ENCODE peak calls at places on chromosomes 11 and 22, in six cellular contexts. A is mesendoderm, J is H9, E is IMR-90, H is H1, K is mesenchymal stem cell. C is an unnamed sample.

GRCh38 chr11:113507341-113507740 is 32.1 kb upstream of the DRD2 start:
- DNase-seq in H (no peak), A (no peak), J (no peak), K (no peak), E (no peak), C (no peak)

GRCh38 chr11:29005401-29005980 is 897.3 kb downstream of the METTL15 start:
- DNase-seq in H (no peak), A (peak; percentile 57), E (no peak), J (peak; percentile 39), K (no peak), C (no peak)

GRCh38 chr11:6635082-6635932 is 16.1 kb upstream of the TPP1 start:
- DNase-seq in E (peak; percentile 87), K (peak; percentile 86), J (peak; percentile 31), H (no peak), A (no peak), C (no peak)

GRCh38 chr11:120335596-120335927 is 651 bp upstream of the ARHGEF12 start:
- DNase-seq in K (no peak), H (no peak), J (no peak), E (peak; percentile 34), A (no peak), C (no peak)

GRCh38 chr11:61080986-61081590 is 21.2 kb upstream of the CD5 start:
- DNase-seq in E (no peak), A (peak; percentile 17), J (no peak), H (no peak), K (no peak), C (no peak)

GRCh38 chr11:86176165-86176884 is 68.2 kb upstream of the EED start:
- DNase-seq in J (no peak), H (no peak), E (peak; percentile 52), A (no peak), K (no peak), C (no peak)

GRCh38 chr11:32722255-32722654 is 72.2 kb downstream of the CCDC73 start:
- DNase-seq in E (no peak), H (no peak), J (no peak), K (no peak), A (no peak), C (no peak)

GRCh38 chr11:83140691-83141455 is 16.1 kb upstream of the PCF11 start:
- DNase-seq in J (no peak), H (no peak), E (no peak), K (no peak), A (no peak), C (no peak)

GRCh38 chr11:86183694-86184093 is 60.9 kb upstream of the EED start:
- DNase-seq in E (peak; percentile 76), J (no peak), A (no peak), K (peak; percentile 81), H (no peak), C (no peak)

GRCh38 chr11:65425971-65426838 is 3.6 kb downstream of the NEAT1 start:
- DNase-seq in J (no peak), K (peak; percentile 88), E (peak; percentile 89), A (no peak), H (no peak), C (no peak)

GRCh38 chr22:30340911-30341685 is 14.4 kb upstream of the TBC1D10A start:
- DNase-seq in H (no peak), E (no peak), K (no peak), J (no peak), A (no peak), C (no peak)

DNA sequence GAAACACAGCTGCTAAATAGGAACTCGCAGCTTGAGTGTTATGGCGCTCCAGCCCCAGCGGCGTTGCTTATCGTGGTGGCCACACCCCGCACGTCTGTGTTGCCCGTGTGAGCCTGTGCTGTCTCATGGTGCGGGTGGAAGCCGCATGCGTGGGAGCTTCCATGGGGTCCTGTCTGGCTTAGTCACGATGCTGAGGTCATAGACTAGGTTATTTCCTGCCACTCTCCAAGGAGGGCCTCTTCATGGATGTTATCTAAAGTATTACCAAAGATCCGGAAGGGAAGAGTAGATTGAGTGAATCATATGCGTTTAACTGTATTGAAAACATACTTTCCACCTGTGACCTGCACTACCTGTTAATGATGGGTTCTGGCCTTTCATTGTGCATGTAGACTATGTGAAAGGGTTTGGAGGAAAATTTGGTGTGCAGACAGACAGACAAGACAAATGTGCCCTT is 21.7 kb downstream of the CTTN start:
- DNase-seq in K (peak; percentile 60), H (no peak), J (no peak), A (no peak), E (peak; percentile 68), C (no peak)
- H2BK15ac ChIP-seq in K (no peak overlapping the region), H (no peak overlapping the region), J (no peak overlapping the region), A (no peak overlapping the region), E (no peak overlapping the region), C (no peak overlapping the region)

GRCh38 chr11:78080818-78081495 is 1.3 kb upstream of the NDUFC2 start:
- DNase-seq in H (no peak), J (no peak), A (peak; percentile 52), K (peak; percentile 69), E (peak; percentile 73), C (no peak)

GRCh38 chr11:78082146-78082545 is 2.5 kb upstream of the NDUFC2 start:
- DNase-seq in A (no peak), K (no peak), H (no peak), E (no peak), J (no peak), C (no peak)

GRCh38 chr11:78081583-78081982 is 1.9 kb upstream of the NDUFC2 start:
- DNase-seq in H (no peak), A (no peak), K (no peak), E (no peak), J (no peak), C (no peak)

GRCh38 chr11:78080084-78080817 is 589 bp upstream of the NDUFC2 start:
- DNase-seq in E (no peak), J (no peak), A (no peak), K (no peak), H (no peak), C (no peak)

GRCh38 chr11:78083036-78083435 is 3.4 kb upstream of the NDUFC2 start:
- DNase-seq in A (no peak), J (no peak), H (no peak), E (no peak), K (no peak), C (no peak)
- H3K79me1 ChIP-seq in A (peaks cover 9% of the 10 kb centered on the region), J (no peaks in the 10 kb centered on the region), H (peaks cover 6% of the 10 kb centered on the region), E (peaks cover 23% of the 10 kb centered on the region), K (no peaks in the 10 kb centered on the region), C (peaks cover 3% of the 10 kb centered on the region)

GRCh38 chr22:36204001-36204640 is 2.5 kb upstream of the APOL4 start:
- DNase-seq in J (no peak), A (no peak), H (no peak), K (no peak), E (no peak), C (no peak)
- H2BK5ac ChIP-seq in J (no peak overlapping the region), A (no peak overlapping the region), H (no peak overlapping the region), K (no peak overlapping the region), E (no peak overlapping the region), C (peak overlapping the region; percentile 35)

DNA sequence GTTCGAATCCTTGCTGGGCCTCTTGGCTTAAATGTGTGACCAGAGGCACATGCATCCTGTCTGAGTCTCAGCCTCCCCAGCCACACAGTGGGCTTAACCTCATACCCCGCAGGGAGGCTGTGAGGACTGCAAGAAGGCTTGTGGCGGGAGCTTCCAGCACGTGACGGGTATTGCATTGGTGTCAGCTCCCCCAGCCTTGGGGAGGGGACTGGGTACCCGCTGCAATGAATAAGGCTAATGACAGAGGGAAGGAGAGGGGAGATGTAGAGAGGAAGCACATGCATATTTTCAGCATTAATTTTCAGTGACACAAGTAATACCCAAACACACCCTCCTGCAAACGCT is 8.1 kb downstream of the RASD2 start:
- DNase-seq in A (no peak), E (no peak), J (no peak), H (no peak), K (no peak), C (no peak)
- H2BK15ac ChIP-seq in A (no peak overlapping the region), E (no peak overlapping the region), J (no peak overlapping the region), H (peak overlapping the region; percentile 92), K (no peak overlapping the region), C (peak overlapping the region; percentile 22)

GRCh38 chr11:118918686-118919280 is 6.9 kb downstream of the BCL9L start:
- DNase-seq in H (peak; percentile 59), E (peak; percentile 43), K (no peak), A (no peak), J (no peak), C (no peak)

GRCh38 chr11:118921929-118922744 is 3.6 kb downstream of the BCL9L start:
- DNase-seq in A (peak; percentile 93), K (peak; percentile 83), H (peak; percentile 73), J (peak; percentile 83), E (peak; percentile 56), C (no peak)

GRCh38 chr11:118922745-118923627 is 2.7 kb downstream of the BCL9L start:
- DNase-seq in E (no peak), H (peak; percentile 45), J (peak; percentile 25), K (peak; percentile 14), A (no peak), C (no peak)

GRCh38 chr11:118923721-118924587 is 1.8 kb downstream of the BCL9L start:
- DNase-seq in K (no peak), H (peak; percentile 43), A (no peak), E (no peak), J (no peak), C (no peak)

DNA sequence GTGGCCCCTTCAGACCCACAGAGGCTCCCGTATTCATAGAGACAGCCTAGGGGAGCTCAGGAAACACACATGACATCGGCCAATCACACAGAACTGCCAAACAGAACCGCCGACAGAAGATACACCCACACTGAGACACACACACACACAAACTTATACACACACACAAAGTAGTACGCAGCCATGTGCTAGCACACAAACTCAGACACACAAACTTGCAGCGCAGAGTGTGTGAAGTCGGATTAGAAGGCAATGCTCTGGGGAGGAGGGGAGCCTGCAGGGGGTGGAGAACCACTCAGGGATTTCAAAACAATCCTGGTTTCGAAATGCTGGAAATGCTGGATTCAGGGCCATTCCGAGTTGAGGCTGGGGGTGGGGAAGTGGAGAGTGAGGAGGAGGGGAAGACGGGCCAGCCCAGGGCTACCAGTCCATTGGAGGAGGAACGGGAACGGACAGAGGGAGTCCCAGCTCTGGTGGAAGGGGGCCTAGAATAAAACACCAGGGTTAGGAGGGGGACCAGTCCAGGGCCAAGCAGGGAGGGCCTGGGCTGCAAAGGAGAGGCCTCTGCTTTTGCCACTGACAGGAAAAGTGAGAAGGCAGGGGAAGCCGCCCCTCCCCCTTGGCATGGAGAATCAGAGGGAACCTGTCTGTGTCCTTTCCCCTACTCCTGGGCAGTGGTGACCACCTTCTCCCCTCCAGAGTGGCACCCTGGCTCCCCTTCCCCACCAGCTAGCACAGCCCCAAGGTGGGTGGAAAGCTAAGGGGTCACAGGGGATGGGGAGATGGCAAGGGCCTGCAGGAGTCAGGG is 4.4 kb downstream of the BCL9L start:
- DNase-seq in H (peak; percentile 79), A (peak; percentile 93), K (peak; percentile 98), E (peak; percentile 88), J (peak; percentile 63), C (no peak)
- H3K79me1 ChIP-seq in H (peaks cover 24% of the 10 kb centered on the region), A (peaks cover 20% of the 10 kb centered on the region), K (no peaks in the 10 kb centered on the region), E (peaks cover 52% of the 10 kb centered on the region), J (peaks cover 3% of the 10 kb centered on the region), C (peaks cover 33% of the 10 kb centered on the region)

GRCh38 chr11:35166369-35167360 is 27.7 kb downstream of the CD44 start:
- DNase-seq in A (no peak), K (peak; percentile 89), J (no peak), H (no peak), E (peak; percentile 93), C (no peak)
- H2BK5ac ChIP-seq in A (no peak overlapping the region), K (peak overlapping the region; percentile 60), J (no peak overlapping the region), H (no peak overlapping the region), E (peak overlapping the region; percentile 97), C (no peak overlapping the region)

GRCh38 chr11:126575849-126576248 is 220.4 kb downstream of the ST3GAL4 start:
- DNase-seq in A (no peak), H (no peak), J (no peak), K (no peak), E (no peak), C (no peak)
- H2BK15ac ChIP-seq in A (no peak overlapping the region), H (no peak overlapping the region), J (no peak overlapping the region), K (no peak overlapping the region), E (no peak overlapping the region), C (no peak overlapping the region)

C was measured in neuronal stem cell.